ENCODE peak calls at places on chromosomes 11 and 22, in six cellular contexts. One of them, this sample, is unnamed. For H3K36me3, the result is how much of the 10 kb centered on the place peaks cover.

GRCh38 chr11:34792143-34792542 is 124.0 kb downstream of the APIP start:
- DNase-seq in ovary: no peak
- DNase-seq in stomach: no peak
- DNase-seq in transverse colon: no peak
- DNase-seq in IMR-90: no peak
- DNase-seq in right lobe of liver: no peak
- DNase-seq in this sample: no peak

GRCh38 chr22:30712094-30712493 is 17.4 kb downstream of the OSBP2 start:
- DNase-seq in right lobe of liver: no peak
- DNase-seq in ovary: no peak
- DNase-seq in transverse colon: no peak
- DNase-seq in IMR-90: no peak
- DNase-seq in stomach: no peak
- DNase-seq in this sample: no peak

GRCh38 chr11:76642341-76642740 is 28.2 kb downstream of the LRRC32 start:
- DNase-seq in IMR-90: no peak
- DNase-seq in right lobe of liver: no peak
- DNase-seq in ovary: no peak
- DNase-seq in transverse colon: no peak
- DNase-seq in stomach: no peak
- DNase-seq in this sample: no peak

GRCh38 chr11:67371549-67372231 is 1.7 kb downstream of the CLCF1 start:
- DNase-seq in ovary: peak
- DNase-seq in stomach: peak
- DNase-seq in IMR-90: peak
- DNase-seq in right lobe of liver: no peak
- DNase-seq in transverse colon: no peak
- DNase-seq in this sample: no peak

GRCh38 chr11:84969103-84969502 is 658.0 kb downstream of the DLG2 start:
- DNase-seq in stomach: no peak
- DNase-seq in IMR-90: no peak
- DNase-seq in right lobe of liver: no peak
- DNase-seq in transverse colon: no peak
- DNase-seq in ovary: no peak
- DNase-seq in this sample: peak

GRCh38 chr11:111379500-111380136 is 543 bp upstream of the POU2AF1 start:
- DNase-seq in stomach: no peak
- DNase-seq in IMR-90: no peak
- DNase-seq in transverse colon: no peak
- DNase-seq in ovary: no peak
- DNase-seq in right lobe of liver: no peak
- DNase-seq in this sample: no peak

GRCh38 chr11:1829039-1829820 is 5.6 kb upstream of the SYT8 start:
- DNase-seq in transverse colon: no peak
- DNase-seq in stomach: no peak
- DNase-seq in ovary: no peak
- DNase-seq in right lobe of liver: no peak
- DNase-seq in IMR-90: peak
- DNase-seq in this sample: no peak

GRCh38 chr11:117098269-117099231 is at the start of gene SIK3:
- DNase-seq in right lobe of liver: peak
- DNase-seq in stomach: peak
- DNase-seq in IMR-90: peak
- DNase-seq in ovary: peak
- DNase-seq in transverse colon: peak
- DNase-seq in this sample: peak

GRCh38 chr11:128686745-128687177 is 7.1 kb upstream of the FLI1 start:
- DNase-seq in IMR-90: peak
- DNase-seq in stomach: peak
- DNase-seq in transverse colon: peak
- DNase-seq in right lobe of liver: no peak
- DNase-seq in ovary: no peak
- DNase-seq in this sample: peak

DNA sequence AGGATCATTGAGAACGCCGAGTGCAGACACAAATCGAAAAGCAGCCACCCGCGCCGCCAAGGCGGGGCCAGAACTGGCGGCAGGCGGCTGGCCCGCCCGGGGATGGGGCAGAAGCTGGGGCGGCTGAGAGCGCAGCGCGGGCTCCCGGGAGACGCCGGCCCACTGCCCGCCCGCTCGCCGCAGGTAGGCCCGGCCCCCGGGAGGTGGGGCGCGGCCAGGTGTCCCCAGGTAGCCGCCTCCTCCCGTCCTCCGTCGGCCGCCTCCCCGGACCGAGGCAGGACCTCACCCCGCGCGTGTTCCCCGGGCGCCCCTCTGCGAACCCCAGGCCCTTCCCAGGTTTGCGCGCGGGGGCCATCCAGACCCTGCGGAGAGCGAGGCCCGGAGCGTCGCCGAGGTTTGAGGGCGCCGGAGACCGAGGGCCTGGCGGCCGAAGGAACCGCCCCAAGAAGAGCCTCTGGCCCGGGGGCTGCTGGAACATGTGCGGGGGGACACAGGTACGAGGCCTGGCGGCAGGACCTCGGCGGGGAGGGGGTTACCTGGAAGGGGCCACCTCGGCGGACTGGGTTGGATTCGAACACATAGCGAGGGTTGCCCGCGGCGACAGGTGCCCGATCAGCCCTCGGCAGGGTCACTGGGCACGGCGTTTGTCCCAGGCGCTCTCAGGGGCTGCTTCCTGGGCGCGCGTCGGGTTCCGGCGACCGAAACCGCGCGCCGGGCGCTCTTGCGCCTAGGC is at the start of gene PRRG4:
- DNase-seq in IMR-90: peak
- DNase-seq in ovary: peak
- DNase-seq in stomach: peak
- DNase-seq in transverse colon: peak
- DNase-seq in right lobe of liver: peak
- DNase-seq in this sample: peak
- TF ChIP-seq POLR2A in IMR-90: no peak
- TF ChIP-seq POLR2A in ovary: no peak
- TF ChIP-seq POLR2A in stomach: no peak
- TF ChIP-seq POLR2A in transverse colon: peak
- TF ChIP-seq POLR2A in right lobe of liver: peak
- TF ChIP-seq POLR2A in this sample: no peak

DNA sequence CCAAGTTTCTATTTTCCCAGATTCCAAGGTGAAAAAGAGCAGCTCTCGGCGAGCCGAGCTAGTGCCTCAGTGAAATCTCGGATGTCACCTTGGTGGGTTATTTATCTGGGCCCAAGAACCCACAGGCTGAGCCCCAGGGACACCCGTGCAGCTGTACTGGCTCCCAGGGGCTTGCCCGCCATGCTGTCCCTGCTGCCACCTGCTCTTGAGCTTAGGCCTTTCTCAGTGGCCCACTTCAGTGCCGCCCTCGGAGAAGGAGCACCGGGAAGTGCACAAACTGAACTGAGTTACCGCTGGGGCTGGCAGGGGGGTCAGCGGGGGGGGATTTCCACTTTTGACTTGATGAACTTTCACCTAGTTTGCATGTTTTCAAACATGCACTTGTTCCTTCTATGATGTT is 27.9 kb downstream of the CPT1A start:
- DNase-seq in right lobe of liver: no peak
- DNase-seq in transverse colon: no peak
- DNase-seq in IMR-90: no peak
- DNase-seq in ovary: no peak
- DNase-seq in stomach: no peak
- DNase-seq in this sample: no peak
- H3K36me3 ChIP-seq in right lobe of liver: under half
- H3K36me3 ChIP-seq in transverse colon: under half
- H3K36me3 ChIP-seq in IMR-90: under half
- H3K36me3 ChIP-seq in ovary: under half
- H3K36me3 ChIP-seq in stomach: half or more
- H3K36me3 ChIP-seq in this sample: under half

DNA sequence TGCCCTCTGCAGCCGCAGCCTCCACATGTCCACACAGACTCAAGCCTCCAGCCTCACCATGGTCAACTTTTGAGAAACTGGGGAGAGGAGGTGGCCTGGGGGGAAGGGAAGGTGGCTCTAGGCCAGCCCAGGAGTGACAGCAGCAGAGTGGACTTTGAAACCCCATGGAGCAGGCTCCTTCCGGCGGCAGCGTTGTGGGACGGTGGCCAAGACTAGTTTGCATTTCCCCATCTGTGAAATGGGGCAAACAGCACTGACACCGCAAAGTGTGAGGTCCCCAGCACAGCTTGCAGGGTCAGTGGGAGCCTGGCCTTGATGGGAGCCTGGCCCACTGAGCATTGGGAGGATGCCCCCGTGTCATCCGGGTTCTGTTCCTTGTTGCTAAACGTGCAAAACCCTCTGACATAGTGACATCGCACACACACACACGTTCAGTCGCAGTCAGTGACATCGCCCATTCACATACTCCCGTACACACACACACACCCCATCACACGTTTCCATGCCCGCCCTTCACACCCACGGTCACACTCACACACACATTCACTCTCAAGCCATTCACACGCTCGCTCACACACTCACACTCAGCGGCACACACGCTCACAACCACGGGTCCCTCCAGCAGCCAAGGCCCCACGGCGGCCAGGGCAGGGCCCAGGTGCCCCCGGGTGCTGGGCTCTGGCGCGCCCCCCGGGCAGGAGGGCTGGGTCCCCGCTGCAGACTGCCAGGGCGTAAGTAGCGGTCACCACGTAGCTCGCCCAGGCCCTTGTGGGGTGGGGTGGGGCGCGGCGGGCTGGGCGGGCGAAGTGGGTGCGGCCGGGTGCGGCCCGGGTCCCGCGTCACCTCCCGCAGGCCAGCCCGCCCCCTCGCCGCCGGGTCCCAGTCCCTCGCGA is 578 bp downstream of the CYB5R3 start:
- DNase-seq in stomach: peak
- DNase-seq in right lobe of liver: peak
- DNase-seq in ovary: peak
- DNase-seq in transverse colon: peak
- DNase-seq in IMR-90: no peak
- DNase-seq in this sample: no peak
- TF ChIP-seq POLR2A in stomach: no peak
- TF ChIP-seq POLR2A in right lobe of liver: peak
- TF ChIP-seq POLR2A in ovary: no peak
- TF ChIP-seq POLR2A in transverse colon: peak
- TF ChIP-seq POLR2A in IMR-90: peak
- TF ChIP-seq POLR2A in this sample: peak

GRCh38 chr11:47372422-47372821 is 5.9 kb downstream of the SPI1 start:
- DNase-seq in stomach: no peak
- DNase-seq in right lobe of liver: no peak
- DNase-seq in IMR-90: no peak
- DNase-seq in ovary: no peak
- DNase-seq in transverse colon: no peak
- DNase-seq in this sample: no peak
- H3K36me3 ChIP-seq in stomach: under half
- H3K36me3 ChIP-seq in right lobe of liver: under half
- H3K36me3 ChIP-seq in IMR-90: under half
- H3K36me3 ChIP-seq in ovary: under half
- H3K36me3 ChIP-seq in transverse colon: under half
- H3K36me3 ChIP-seq in this sample: under half

DNA sequence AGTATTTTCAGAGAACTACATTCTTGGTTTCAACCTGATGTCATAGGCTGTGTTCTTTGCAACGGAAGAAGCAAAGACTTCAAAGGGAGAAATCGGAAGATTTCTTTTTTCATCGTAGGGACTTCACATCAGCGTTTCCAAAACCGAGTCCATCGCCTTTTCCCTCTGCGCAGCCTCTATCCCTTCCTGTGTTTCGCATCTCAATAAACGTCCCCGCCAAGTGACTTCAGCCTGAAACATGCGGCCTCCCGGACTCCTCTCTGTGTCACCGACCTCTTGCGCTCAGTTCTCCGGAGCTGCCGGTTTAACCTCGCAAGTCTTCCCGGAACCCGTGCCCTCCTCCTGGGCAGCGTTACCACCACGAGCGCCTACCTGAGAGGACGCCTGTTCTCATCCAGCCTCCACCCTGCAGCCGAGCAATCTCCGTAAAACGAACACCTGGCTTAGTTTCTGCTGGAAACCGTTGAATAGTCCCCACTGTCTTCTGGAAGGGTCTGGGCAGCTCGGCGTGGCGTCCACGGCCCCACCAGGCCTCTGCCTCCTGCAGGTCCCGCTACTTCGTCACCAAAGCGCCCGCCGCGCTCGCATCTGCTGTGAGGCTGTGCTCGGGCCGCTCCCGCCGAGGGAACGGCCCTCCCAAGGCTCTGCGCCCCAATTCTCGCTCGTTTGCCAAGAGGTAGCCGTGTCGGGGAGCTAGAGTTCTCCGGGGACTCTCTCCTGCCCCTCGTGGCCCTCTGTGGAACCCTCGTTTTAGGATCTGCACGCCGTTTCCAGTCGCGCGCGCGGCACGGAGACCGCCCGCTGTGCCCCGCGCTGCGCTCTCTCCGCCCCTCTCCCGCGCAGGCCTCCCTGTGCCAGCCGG is at the start of gene GLB1L3:
- DNase-seq in IMR-90: no peak
- DNase-seq in right lobe of liver: no peak
- DNase-seq in transverse colon: peak
- DNase-seq in stomach: no peak
- DNase-seq in ovary: no peak
- DNase-seq in this sample: no peak
- TF ChIP-seq POLR2A in IMR-90: no peak
- TF ChIP-seq POLR2A in right lobe of liver: no peak
- TF ChIP-seq POLR2A in transverse colon: no peak
- TF ChIP-seq POLR2A in stomach: no peak
- TF ChIP-seq POLR2A in ovary: no peak
- TF ChIP-seq POLR2A in this sample: no peak

DNA sequence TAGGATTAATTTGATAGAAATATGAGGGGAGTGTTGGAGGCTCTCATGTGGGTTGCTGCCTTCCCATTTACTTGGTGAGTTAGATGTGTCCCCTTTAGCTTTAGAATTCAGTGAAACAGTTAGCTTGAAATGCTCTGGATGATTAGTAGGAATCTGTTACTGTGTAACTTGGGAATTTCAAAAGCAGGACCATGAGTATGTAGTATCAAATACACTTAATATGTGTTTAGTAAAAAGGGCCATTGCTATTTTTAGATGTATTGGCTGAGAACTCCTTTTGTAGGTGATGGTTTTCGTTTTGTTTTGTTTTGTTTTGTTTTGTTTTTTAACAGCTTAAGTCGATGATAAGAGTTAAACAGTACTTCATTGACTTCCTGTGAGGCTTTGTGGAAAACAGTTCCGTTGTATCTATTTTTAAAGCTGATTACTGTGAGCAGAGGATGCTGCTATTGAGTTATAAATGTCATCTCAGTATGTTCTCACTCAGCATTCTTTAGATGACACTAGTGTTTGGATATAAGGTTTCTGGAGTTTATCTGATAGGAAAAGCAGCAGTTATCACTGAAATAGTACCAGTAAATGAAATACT is 53.5 kb downstream of the MCAM start:
- DNase-seq in right lobe of liver: no peak
- DNase-seq in stomach: no peak
- DNase-seq in ovary: no peak
- DNase-seq in transverse colon: no peak
- DNase-seq in IMR-90: peak
- DNase-seq in this sample: no peak
- H3K36me3 ChIP-seq in right lobe of liver: under half
- H3K36me3 ChIP-seq in stomach: under half
- H3K36me3 ChIP-seq in ovary: under half
- H3K36me3 ChIP-seq in transverse colon: under half
- H3K36me3 ChIP-seq in IMR-90: under half
- H3K36me3 ChIP-seq in this sample: under half

This sample was measured in heart left ventricle.